ENCODE peak calls at places on chromosome 10, in nine cellular contexts. One of them, this sample, is unnamed. For H3K4me1, the result is how much of the 10 kb centered on the place peaks cover.

GRCh38 chr10:44792119-44792783 is 118.9 kb upstream of the TMEM72 start:
- DNase-seq in sigmoid colon: no peak
- DNase-seq in mucosa of descending colon: no peak
- DNase-seq in upper lobe of right lung: no peak
- DNase-seq in CD4-positive, alpha-beta memory T cell: no peak
- DNase-seq in right lobe of liver: no peak
- DNase-seq in endothelial cell of umbilical vein: no peak
- DNase-seq in body of pancreas: no peak
- DNase-seq in MM.1S: no peak
- DNase-seq in this sample: no peak

GRCh38 chr10:73876971-73877370 is 2.6 kb upstream of the CAMK2G start:
- DNase-seq in sigmoid colon: no peak
- DNase-seq in mucosa of descending colon: no peak
- DNase-seq in upper lobe of right lung: no peak
- DNase-seq in CD4-positive, alpha-beta memory T cell: no peak
- DNase-seq in right lobe of liver: no peak
- DNase-seq in endothelial cell of umbilical vein: no peak
- DNase-seq in body of pancreas: no peak
- DNase-seq in MM.1S: peak
- DNase-seq in this sample: no peak

GRCh38 chr10:660413-660979 is 29.0 kb downstream of the DIP2C start:
- DNase-seq in sigmoid colon: peak
- DNase-seq in mucosa of descending colon: no peak
- DNase-seq in upper lobe of right lung: no peak
- DNase-seq in CD4-positive, alpha-beta memory T cell: no peak
- DNase-seq in right lobe of liver: no peak
- DNase-seq in endothelial cell of umbilical vein: no peak
- DNase-seq in body of pancreas: no peak
- DNase-seq in MM.1S: peak
- DNase-seq in this sample: no peak

GRCh38 chr10:113131611-113132330 is 181.7 kb downstream of the TCF7L2 start:
- DNase-seq in sigmoid colon: no peak
- DNase-seq in mucosa of descending colon: no peak
- DNase-seq in upper lobe of right lung: no peak
- DNase-seq in CD4-positive, alpha-beta memory T cell: no peak
- DNase-seq in right lobe of liver: no peak
- DNase-seq in endothelial cell of umbilical vein: peak
- DNase-seq in body of pancreas: no peak
- DNase-seq in MM.1S: no peak
- DNase-seq in this sample: no peak

GRCh38 chr10:132533571-132534260 is 3.9 kb upstream of the INPP5A start:
- DNase-seq in sigmoid colon: peak
- DNase-seq in mucosa of descending colon: peak
- DNase-seq in upper lobe of right lung: no peak
- DNase-seq in CD4-positive, alpha-beta memory T cell: no peak
- DNase-seq in right lobe of liver: no peak
- DNase-seq in endothelial cell of umbilical vein: no peak
- DNase-seq in body of pancreas: peak
- DNase-seq in MM.1S: no peak
- DNase-seq in this sample: no peak

GRCh38 chr10:73910401-73910763 is 550 bp upstream of the PLAU start:
- DNase-seq in sigmoid colon: no peak
- DNase-seq in mucosa of descending colon: peak
- DNase-seq in upper lobe of right lung: no peak
- DNase-seq in CD4-positive, alpha-beta memory T cell: no peak
- DNase-seq in right lobe of liver: no peak
- DNase-seq in endothelial cell of umbilical vein: no peak
- DNase-seq in body of pancreas: no peak
- DNase-seq in MM.1S: no peak
- DNase-seq in this sample: no peak

GRCh38 chr10:132370426-132371340 is 26.3 kb upstream of the PWWP2B start:
- DNase-seq in sigmoid colon: no peak
- DNase-seq in mucosa of descending colon: peak
- DNase-seq in upper lobe of right lung: peak
- DNase-seq in CD4-positive, alpha-beta memory T cell: no peak
- DNase-seq in right lobe of liver: peak
- DNase-seq in endothelial cell of umbilical vein: no peak
- DNase-seq in body of pancreas: no peak
- DNase-seq in MM.1S: no peak
- DNase-seq in this sample: no peak

GRCh38 chr10:89001428-89002072 is 11.0 kb downstream of the FAS start:
- DNase-seq in sigmoid colon: no peak
- DNase-seq in mucosa of descending colon: no peak
- DNase-seq in upper lobe of right lung: no peak
- DNase-seq in CD4-positive, alpha-beta memory T cell: no peak
- DNase-seq in right lobe of liver: no peak
- DNase-seq in endothelial cell of umbilical vein: no peak
- DNase-seq in body of pancreas: no peak
- DNase-seq in MM.1S: no peak
- DNase-seq in this sample: no peak

GRCh38 chr10:59880976-59881510 is 25.3 kb downstream of the CCDC6 start:
- DNase-seq in sigmoid colon: no peak
- DNase-seq in mucosa of descending colon: no peak
- DNase-seq in upper lobe of right lung: no peak
- DNase-seq in CD4-positive, alpha-beta memory T cell: no peak
- DNase-seq in right lobe of liver: no peak
- DNase-seq in endothelial cell of umbilical vein: no peak
- DNase-seq in body of pancreas: no peak
- DNase-seq in MM.1S: no peak
- DNase-seq in this sample: no peak

GRCh38 chr10:54282012-54282411 is 519.0 kb downstream of the PCDH15 start:
- DNase-seq in sigmoid colon: no peak
- DNase-seq in mucosa of descending colon: no peak
- DNase-seq in upper lobe of right lung: no peak
- DNase-seq in CD4-positive, alpha-beta memory T cell: no peak
- DNase-seq in right lobe of liver: no peak
- DNase-seq in endothelial cell of umbilical vein: no peak
- DNase-seq in body of pancreas: no peak
- DNase-seq in MM.1S: no peak
- DNase-seq in this sample: no peak

GRCh38 chr10:12547301-12547771 is 198.0 kb downstream of the CAMK1D start:
- DNase-seq in sigmoid colon: no peak
- DNase-seq in mucosa of descending colon: no peak
- DNase-seq in upper lobe of right lung: no peak
- DNase-seq in CD4-positive, alpha-beta memory T cell: peak
- DNase-seq in right lobe of liver: no peak
- DNase-seq in endothelial cell of umbilical vein: no peak
- DNase-seq in body of pancreas: no peak
- DNase-seq in MM.1S: no peak
- DNase-seq in this sample: peak

GRCh38 chr10:89213191-89213808 is 6.2 kb upstream of the CH25H start:
- DNase-seq in sigmoid colon: no peak
- DNase-seq in mucosa of descending colon: no peak
- DNase-seq in upper lobe of right lung: no peak
- DNase-seq in CD4-positive, alpha-beta memory T cell: peak
- DNase-seq in right lobe of liver: no peak
- DNase-seq in endothelial cell of umbilical vein: peak
- DNase-seq in body of pancreas: no peak
- DNase-seq in MM.1S: peak
- DNase-seq in this sample: no peak

GRCh38 chr10:119666709-119667004 is 15.5 kb downstream of the BAG3 start:
- DNase-seq in sigmoid colon: no peak
- DNase-seq in mucosa of descending colon: no peak
- DNase-seq in upper lobe of right lung: no peak
- DNase-seq in CD4-positive, alpha-beta memory T cell: no peak
- DNase-seq in right lobe of liver: no peak
- DNase-seq in endothelial cell of umbilical vein: no peak
- DNase-seq in body of pancreas: no peak
- DNase-seq in MM.1S: no peak
- DNase-seq in this sample: no peak

GRCh38 chr10:119668461-119668860 is 17.3 kb downstream of the BAG3 start:
- DNase-seq in sigmoid colon: no peak
- DNase-seq in mucosa of descending colon: no peak
- DNase-seq in upper lobe of right lung: no peak
- DNase-seq in CD4-positive, alpha-beta memory T cell: no peak
- DNase-seq in right lobe of liver: no peak
- DNase-seq in endothelial cell of umbilical vein: no peak
- DNase-seq in body of pancreas: no peak
- DNase-seq in MM.1S: no peak
- DNase-seq in this sample: no peak

GRCh38 chr10:119663866-119664698 is 12.9 kb downstream of the BAG3 start:
- DNase-seq in sigmoid colon: no peak
- DNase-seq in mucosa of descending colon: no peak
- DNase-seq in upper lobe of right lung: no peak
- DNase-seq in CD4-positive, alpha-beta memory T cell: peak
- DNase-seq in right lobe of liver: no peak
- DNase-seq in endothelial cell of umbilical vein: no peak
- DNase-seq in body of pancreas: no peak
- DNase-seq in MM.1S: peak
- DNase-seq in this sample: no peak

GRCh38 chr10:119667562-119668328 is 16.6 kb downstream of the BAG3 start:
- DNase-seq in sigmoid colon: peak
- DNase-seq in mucosa of descending colon: no peak
- DNase-seq in upper lobe of right lung: no peak
- DNase-seq in CD4-positive, alpha-beta memory T cell: no peak
- DNase-seq in right lobe of liver: no peak
- DNase-seq in endothelial cell of umbilical vein: no peak
- DNase-seq in body of pancreas: peak
- DNase-seq in MM.1S: no peak
- DNase-seq in this sample: no peak

GRCh38 chr10:119665901-119666708 is 14.9 kb downstream of the BAG3 start:
- DNase-seq in sigmoid colon: no peak
- DNase-seq in mucosa of descending colon: no peak
- DNase-seq in upper lobe of right lung: no peak
- DNase-seq in CD4-positive, alpha-beta memory T cell: no peak
- DNase-seq in right lobe of liver: no peak
- DNase-seq in endothelial cell of umbilical vein: no peak
- DNase-seq in body of pancreas: no peak
- DNase-seq in MM.1S: no peak
- DNase-seq in this sample: no peak
- H3K4me1 ChIP-seq in sigmoid colon: half or more
- H3K4me1 ChIP-seq in mucosa of descending colon: under half
- H3K4me1 ChIP-seq in upper lobe of right lung: half or more
- H3K4me1 ChIP-seq in CD4-positive, alpha-beta memory T cell: under half
- H3K4me1 ChIP-seq in right lobe of liver: under half
- H3K4me1 ChIP-seq in endothelial cell of umbilical vein: under half
- H3K4me1 ChIP-seq in body of pancreas: under half
- H3K4me1 ChIP-seq in MM.1S: under half
- H3K4me1 ChIP-seq in this sample: under half

DNA sequence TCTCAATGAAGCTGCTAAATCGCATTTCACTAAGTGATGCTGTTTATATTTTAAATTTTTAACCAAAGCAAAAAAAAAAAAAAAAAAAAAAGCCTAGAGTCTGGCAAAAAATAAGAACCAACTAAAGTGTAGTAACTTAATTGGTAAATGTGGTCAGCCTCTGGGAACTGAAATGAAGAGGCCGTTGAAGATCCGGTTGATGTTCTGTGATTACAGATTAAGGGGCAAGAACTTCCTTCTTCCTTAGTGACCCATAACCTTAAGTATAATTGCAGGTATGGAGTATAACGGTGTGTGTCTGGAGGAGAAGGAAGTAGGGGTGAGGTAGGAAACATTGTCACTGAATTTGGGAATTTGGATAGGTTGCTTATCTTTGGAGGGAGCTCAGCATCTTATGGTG is 7.7 kb upstream of the SRGN start:
- DNase-seq in sigmoid colon: no peak
- DNase-seq in mucosa of descending colon: no peak
- DNase-seq in upper lobe of right lung: no peak
- DNase-seq in CD4-positive, alpha-beta memory T cell: no peak
- DNase-seq in right lobe of liver: no peak
- DNase-seq in endothelial cell of umbilical vein: no peak
- DNase-seq in body of pancreas: no peak
- DNase-seq in MM.1S: no peak
- DNase-seq in this sample: no peak
- H3K4me1 ChIP-seq in sigmoid colon: under half
- H3K4me1 ChIP-seq in mucosa of descending colon: under half
- H3K4me1 ChIP-seq in upper lobe of right lung: under half
- H3K4me1 ChIP-seq in CD4-positive, alpha-beta memory T cell: under half
- H3K4me1 ChIP-seq in right lobe of liver: under half
- H3K4me1 ChIP-seq in endothelial cell of umbilical vein: under half
- H3K4me1 ChIP-seq in body of pancreas: under half
- H3K4me1 ChIP-seq in MM.1S: under half
- H3K4me1 ChIP-seq in this sample: under half

GRCh38 chr10:122242266-122242665 is 28.8 kb upstream of the BTBD16 start:
- DNase-seq in sigmoid colon: no peak
- DNase-seq in mucosa of descending colon: no peak
- DNase-seq in upper lobe of right lung: no peak
- DNase-seq in CD4-positive, alpha-beta memory T cell: no peak
- DNase-seq in right lobe of liver: no peak
- DNase-seq in endothelial cell of umbilical vein: no peak
- DNase-seq in body of pancreas: no peak
- DNase-seq in MM.1S: no peak
- DNase-seq in this sample: no peak

GRCh38 chr10:122237326-122237725 is 33.8 kb upstream of the BTBD16 start:
- DNase-seq in sigmoid colon: peak
- DNase-seq in mucosa of descending colon: no peak
- DNase-seq in upper lobe of right lung: peak
- DNase-seq in CD4-positive, alpha-beta memory T cell: no peak
- DNase-seq in right lobe of liver: no peak
- DNase-seq in endothelial cell of umbilical vein: no peak
- DNase-seq in body of pancreas: no peak
- DNase-seq in MM.1S: no peak
- DNase-seq in this sample: no peak

GRCh38 chr10:122239578-122240257 is 31.4 kb upstream of the BTBD16 start:
- DNase-seq in sigmoid colon: no peak
- DNase-seq in mucosa of descending colon: no peak
- DNase-seq in upper lobe of right lung: no peak
- DNase-seq in CD4-positive, alpha-beta memory T cell: no peak
- DNase-seq in right lobe of liver: no peak
- DNase-seq in endothelial cell of umbilical vein: no peak
- DNase-seq in body of pancreas: no peak
- DNase-seq in MM.1S: no peak
- DNase-seq in this sample: no peak

GRCh38 chr10:122241836-122242235 is 29.3 kb upstream of the BTBD16 start:
- DNase-seq in sigmoid colon: no peak
- DNase-seq in mucosa of descending colon: no peak
- DNase-seq in upper lobe of right lung: no peak
- DNase-seq in CD4-positive, alpha-beta memory T cell: no peak
- DNase-seq in right lobe of liver: no peak
- DNase-seq in endothelial cell of umbilical vein: no peak
- DNase-seq in body of pancreas: no peak
- DNase-seq in MM.1S: no peak
- DNase-seq in this sample: no peak

DNA sequence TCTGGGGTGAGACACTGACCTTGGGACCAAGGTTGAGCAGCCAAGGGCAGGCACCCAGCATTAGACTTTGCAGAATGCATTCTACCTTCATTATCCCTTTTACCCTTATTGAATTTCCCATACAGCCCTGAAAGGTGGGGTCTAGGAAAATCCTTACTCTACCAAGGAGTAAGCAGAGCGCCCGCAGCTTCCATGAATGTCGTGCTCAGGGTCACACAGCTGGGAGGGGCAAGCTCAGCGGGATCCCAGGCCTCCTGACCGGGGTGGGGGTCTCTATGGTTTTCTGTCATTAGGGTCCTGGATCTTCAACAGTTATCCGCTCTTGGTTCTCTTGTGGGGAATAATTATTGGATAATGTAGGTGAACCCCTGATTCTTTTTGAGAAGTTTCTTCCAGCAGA is 30.7 kb upstream of the BTBD16 start:
- DNase-seq in sigmoid colon: no peak
- DNase-seq in mucosa of descending colon: no peak
- DNase-seq in upper lobe of right lung: no peak
- DNase-seq in CD4-positive, alpha-beta memory T cell: no peak
- DNase-seq in right lobe of liver: no peak
- DNase-seq in endothelial cell of umbilical vein: no peak
- DNase-seq in body of pancreas: no peak
- DNase-seq in MM.1S: no peak
- DNase-seq in this sample: no peak
- H3K4me1 ChIP-seq in sigmoid colon: under half
- H3K4me1 ChIP-seq in mucosa of descending colon: under half
- H3K4me1 ChIP-seq in upper lobe of right lung: under half
- H3K4me1 ChIP-seq in CD4-positive, alpha-beta memory T cell: under half
- H3K4me1 ChIP-seq in right lobe of liver: under half
- H3K4me1 ChIP-seq in endothelial cell of umbilical vein: under half
- H3K4me1 ChIP-seq in body of pancreas: under half
- H3K4me1 ChIP-seq in MM.1S: under half
- H3K4me1 ChIP-seq in this sample: under half

GRCh38 chr10:4673279-4674040 is 152.5 kb upstream of the AKR1E2 start:
- DNase-seq in sigmoid colon: no peak
- DNase-seq in mucosa of descending colon: no peak
- DNase-seq in upper lobe of right lung: no peak
- DNase-seq in CD4-positive, alpha-beta memory T cell: no peak
- DNase-seq in right lobe of liver: no peak
- DNase-seq in endothelial cell of umbilical vein: no peak
- DNase-seq in body of pancreas: no peak
- DNase-seq in MM.1S: no peak
- DNase-seq in this sample: no peak
- H3K4me1 ChIP-seq in sigmoid colon: under half
- H3K4me1 ChIP-seq in mucosa of descending colon: under half
- H3K4me1 ChIP-seq in upper lobe of right lung: under half
- H3K4me1 ChIP-seq in CD4-positive, alpha-beta memory T cell: under half
- H3K4me1 ChIP-seq in right lobe of liver: under half
- H3K4me1 ChIP-seq in endothelial cell of umbilical vein: under half
- H3K4me1 ChIP-seq in body of pancreas: under half
- H3K4me1 ChIP-seq in MM.1S: under half
- H3K4me1 ChIP-seq in this sample: under half

This sample was measured in CD8-positive, alpha-beta memory T cell.